ENCODE peak calls at places on chromosome 1, in six cellular contexts. R, W, L, S, Q and O are unnamed samples.

GRCh38 chr1:98260839-98261238 is 340.0 kb upstream of the DPYD start:
- DNase-seq in R (no peak), W (no peak), L (no peak), S (no peak), Q (peak), O (no peak)

GRCh38 chr1:184191181-184191601 is 139.7 kb downstream of the TSEN15 start:
- DNase-seq in R (no peak), W (no peak), L (no peak), S (no peak), Q (peak), O (no peak)

GRCh38 chr1:53498555-53499142 is 39.5 kb downstream of the DMRTB1 start:
- DNase-seq in S (no peak), L (no peak), W (no peak), R (no peak), Q (no peak), O (no peak)

GRCh38 chr1:16252912-16253311 is 15.9 kb upstream of the CPLANE2 start:
- DNase-seq in R (no peak), S (no peak), L (no peak), W (no peak), Q (no peak), O (no peak)

GRCh38 chr1:223153177-223154119 is 10.4 kb upstream of the TLR5 start:
- DNase-seq in L (no peak), S (no peak), Q (peak), W (no peak), R (no peak), O (no peak)

GRCh38 chr1:165883056-165883455 is 55.6 kb downstream of the UCK2 start:
- DNase-seq in S (no peak), Q (no peak), W (no peak), L (no peak), R (peak), O (peak)

GRCh38 chr1:27755286-27755685 is 17.7 kb upstream of the STX12 start:
- DNase-seq in R (no peak), Q (no peak), W (no peak), L (no peak), S (no peak), O (no peak)

GRCh38 chr1:156750191-156750931 is 1.1 kb downstream of the HDGF start:
- DNase-seq in S (peak), Q (peak), W (peak), R (peak), L (peak), O (peak)

GRCh38 chr1:36835017-36835695 is 199.2 kb downstream of the GRIK3 start:
- DNase-seq in W (no peak), S (no peak), L (no peak), R (no peak), Q (no peak), O (no peak)

GRCh38 chr1:221478050-221478949 is 263.6 kb downstream of the DUSP10 start:
- DNase-seq in S (peak), Q (peak), W (no peak), L (peak), R (peak), O (peak)

GRCh38 chr1:149917590-149918144 is at the start of gene SV2A:
- DNase-seq in L (peak), R (no peak), W (no peak), Q (peak), S (peak), O (peak)

GRCh38 chr1:103489881-103490280 is 35.6 kb upstream of the RNPC3 start:
- DNase-seq in Q (no peak), L (no peak), R (no peak), S (no peak), W (no peak), O (peak)

GRCh38 chr1:235503333-235504121 is 725 bp downstream of the B3GALNT2 start:
- DNase-seq in S (peak), Q (peak), R (peak), L (peak), W (peak), O (peak)

GRCh38 chr1:119910617-119911016 is 14.3 kb upstream of the ADAM30 start:
- DNase-seq in Q (no peak), W (no peak), R (no peak), S (no peak), L (no peak), O (no peak)

GRCh38 chr1:17053071-17053684 is 654 bp downstream of the SDHB start:
- DNase-seq in L (no peak), R (no peak), S (no peak), W (no peak), Q (no peak), O (peak)

GRCh38 chr1:220877348-220878095 is 1.7 kb upstream of the HLX start:
- DNase-seq in L (no peak), W (no peak), S (no peak), R (no peak), Q (no peak), O (peak)

GRCh38 chr1:107689157-107689556 is 275.8 kb downstream of the VAV3 start:
- DNase-seq in W (no peak), R (no peak), L (peak), Q (peak), S (no peak), O (no peak)

GRCh38 chr1:3457910-3458621 is 3.6 kb downstream of the ARHGEF16 start:
- DNase-seq in W (no peak), L (no peak), Q (no peak), R (no peak), S (no peak), O (no peak)

GRCh38 chr1:23178931-23179330 is 10.3 kb upstream of the LUZP1 start:
- DNase-seq in S (no peak), R (no peak), Q (no peak), W (no peak), L (no peak), O (peak)

GRCh38 chr1:213783273-213783672 is 204.5 kb upstream of the PROX1 start:
- DNase-seq in L (no peak), Q (no peak), R (no peak), W (no peak), S (no peak), O (no peak)

GRCh38 chr1:153532161-153532560 is 3.6 kb downstream of the S100A6 start:
- DNase-seq in R (no peak), W (peak), S (peak), Q (peak), L (peak), O (peak)

GRCh38 chr1:14520514-14521163 is 77.8 kb upstream of the KAZN start:
- DNase-seq in W (no peak), S (no peak), L (no peak), R (peak), Q (peak), O (no peak)

GRCh38 chr1:28290851-28291250 is 31.5 kb downstream of the SESN2 start:
- DNase-seq in W (no peak), Q (peak), S (no peak), R (no peak), L (peak), O (peak)

GRCh38 chr1:40383488-40384412 is 10.2 kb downstream of the SMAP2 start:
- DNase-seq in W (no peak), L (no peak), S (no peak), R (no peak), Q (no peak), O (no peak)

GRCh38 chr1:19009126-19009881 is 52.8 kb upstream of the IFFO2 start:
- DNase-seq in Q (no peak), W (no peak), L (no peak), S (no peak), R (no peak), O (no peak)